ENCODE peak calls at places on chromosomes 3 and 15, in five cellular contexts. X is IMR-90, R is H9, Y is mesendoderm, S is H1. E is an unnamed sample.

GRCh38 chr3:42838571-42838970 is 29.3 kb downstream of the ACKR2 start:
- DNase-seq in X (no peak), R (no peak), Y (no peak), S (no peak), E (no peak)

GRCh38 chr3:119779731-119780383 is 2.0 kb upstream of the NR1I2 start:
- DNase-seq in X (no peak), R (no peak), Y (no peak), S (no peak), E (no peak)

GRCh38 chr15:92591275-92591674 is 64.3 kb downstream of the FAM174B start:
- DNase-seq in X (no peak), R (no peak), Y (no peak), S (no peak), E (no peak)

GRCh38 chr15:80744826-80745225 is 34.3 kb upstream of the CEMIP start:
- DNase-seq in X (peak), R (no peak), Y (no peak), S (no peak), E (no peak)

GRCh38 chr15:38991126-38991525 is 426.5 kb upstream of the RASGRP1 start:
- DNase-seq in X (peak), R (no peak), Y (peak), S (no peak), E (peak)

GRCh38 chr15:89395461-89395875 is 60.8 kb upstream of the POLG start:
- DNase-seq in X (no peak), R (no peak), Y (no peak), S (no peak), E (no peak)

GRCh38 chr3:123652346-123652984 is 67.6 kb upstream of the HACD2 start:
- DNase-seq in X (peak), R (peak), Y (peak), S (peak), E (peak)

GRCh38 chr3:16885588-16885903 is 791 bp downstream of the PLCL2 start:
- DNase-seq in X (no peak), R (no peak), Y (no peak), S (no peak), E (no peak)

GRCh38 chr3:193836918-193837317 is 243.9 kb downstream of the OPA1 start:
- DNase-seq in X (no peak), R (no peak), Y (peak), S (no peak), E (no peak)

GRCh38 chr15:77538011-77538410 is 94.7 kb downstream of the LINGO1 start:
- DNase-seq in X (no peak), R (no peak), Y (no peak), S (no peak), E (no peak)

GRCh38 chr3:147299656-147300055 is 106.7 kb downstream of the ZIC4 start:
- DNase-seq in X (peak), R (no peak), Y (no peak), S (no peak), E (no peak)

GRCh38 chr3:74751775-74752174 is 137.3 kb upstream of the CNTN3 start:
- DNase-seq in X (no peak), R (no peak), Y (no peak), S (no peak), E (no peak)

GRCh38 chr3:177694316-177694715 is 497.0 kb upstream of the TBL1XR1 start:
- DNase-seq in X (peak), R (no peak), Y (no peak), S (no peak), E (no peak)

GRCh38 chr3:42983927-42984326 is 4.8 kb downstream of the GASK1A start:
- DNase-seq in X (no peak), R (no peak), Y (no peak), S (no peak), E (no peak)

GRCh38 chr3:58664611-58665010 is 2.0 kb downstream of the FAM3D start:
- DNase-seq in X (no peak), R (no peak), Y (no peak), S (no peak), E (no peak)

GRCh38 chr3:127791221-127791913 is 30.9 kb downstream of the MGLL start:
- DNase-seq in X (peak), R (peak), Y (peak), S (no peak), E (no peak)

GRCh38 chr3:118400886-118401285 is 633.8 kb downstream of the IGSF11 start:
- DNase-seq in X (no peak), R (no peak), Y (no peak), S (no peak), E (no peak)

GRCh38 chr15:88674661-88675060 is 35.8 kb downstream of the ISG20 start:
- DNase-seq in X (no peak), R (no peak), Y (no peak), S (no peak), E (no peak)

GRCh38 chr3:182083112-182083511 is 371.4 kb downstream of the SOX2 start:
- DNase-seq in X (no peak), R (no peak), Y (no peak), S (no peak), E (no peak)

GRCh38 chr3:177935008-177935407 is 601.2 kb upstream of the KCNMB2 start:
- DNase-seq in X (no peak), R (no peak), Y (peak), S (no peak), E (no peak)

GRCh38 chr15:51497806-51498205 is 124.8 kb downstream of the DMXL2 start:
- DNase-seq in X (no peak), R (no peak), Y (peak), S (no peak), E (no peak)

GRCh38 chr3:69250014-69250413 is 127.6 kb upstream of the LMOD3 start:
- DNase-seq in X (no peak), R (peak), Y (peak), S (no peak), E (peak)

GRCh38 chr3:123084738-123085237 is 18.0 kb downstream of the PDIA5 start:
- DNase-seq in X (peak), R (peak), Y (no peak), S (no peak), E (no peak)

GRCh38 chr15:69648215-69648614 is 195.6 kb downstream of the RPLP1 start:
- DNase-seq in X (no peak), R (peak), Y (peak), S (no peak), E (no peak)

GRCh38 chr3:18964640-18965039 is 183.7 kb upstream of the KCNH8 start:
- DNase-seq in X (no peak), R (no peak), Y (no peak), S (no peak), E (no peak)

GRCh38 chr3:65548848-65549625 is 489.7 kb downstream of the MAGI1 start:
- DNase-seq in X (no peak), R (peak), Y (peak), S (no peak), E (peak)

GRCh38 chr15:80434926-80435720 is 30.9 kb downstream of the ARNT2 start:
- DNase-seq in X (no peak), R (no peak), Y (no peak), S (no peak), E (no peak)

GRCh38 chr15:61681038-61681418 is 379.2 kb downstream of the VPS13C start:
- DNase-seq in X (no peak), R (no peak), Y (peak), S (no peak), E (no peak)

GRCh38 chr3:143751643-143752178 is 96.6 kb downstream of the SLC9A9 start:
- DNase-seq in X (no peak), R (no peak), Y (no peak), S (no peak), E (no peak)

GRCh38 chr15:87582169-87582568 is 674.4 kb downstream of the NTRK3 start:
- DNase-seq in X (no peak), R (no peak), Y (peak), S (no peak), E (no peak)

GRCh38 chr15:96325579-96326331 is 4.7 kb upstream of the NR2F2 start:
- DNase-seq in X (peak), R (no peak), Y (peak), S (no peak), E (no peak)

GRCh38 chr3:57041674-57042073 is 18.8 kb upstream of the SPATA12 start:
- DNase-seq in X (no peak), R (no peak), Y (no peak), S (no peak), E (no peak)

GRCh38 chr15:38560456-38560926 is 4.1 kb downstream of the RASGRP1 start:
- DNase-seq in X (no peak), R (no peak), Y (no peak), S (no peak), E (no peak)

GRCh38 chr3:29143151-29143550 is 137.7 kb upstream of the RBMS3 start:
- DNase-seq in X (no peak), R (no peak), Y (no peak), S (no peak), E (no peak)

GRCh38 chr3:64627042-64627441 is 60.8 kb downstream of the ADAMTS9 start:
- DNase-seq in X (no peak), R (no peak), Y (no peak), S (no peak), E (no peak)

GRCh38 chr3:115836944-115837343 is 213.6 kb downstream of the GAP43 start:
- DNase-seq in X (peak), R (no peak), Y (peak), S (no peak), E (no peak)

GRCh38 chr15:67064607-67065530 is 533 bp upstream of the SMAD3 start:
- DNase-seq in X (no peak), R (peak), Y (peak), S (no peak), E (peak)

GRCh38 chr3:169861871-169862270 is 7.9 kb downstream of the LRRC31 start:
- DNase-seq in X (no peak), R (peak), Y (peak), S (no peak), E (no peak)

GRCh38 chr3:169867584-169868211 is 2.0 kb downstream of the LRRC31 start:
- DNase-seq in X (no peak), R (no peak), Y (no peak), S (no peak), E (no peak)

GRCh38 chr3:169865176-169865800 is 4.4 kb downstream of the LRRC31 start:
- DNase-seq in X (no peak), R (no peak), Y (no peak), S (no peak), E (no peak)

GRCh38 chr3:169863458-169863899 is 6.3 kb downstream of the LRRC31 start:
- DNase-seq in X (peak), R (peak), Y (peak), S (peak), E (peak)

GRCh38 chr3:169864270-169864669 is 5.5 kb downstream of the LRRC31 start:
- DNase-seq in X (no peak), R (no peak), Y (no peak), S (no peak), E (no peak)
- H2AK5ac ChIP-seq in X (no peak), R (no peak), Y (no peak), S (no peak), E (no peak)

DNA sequence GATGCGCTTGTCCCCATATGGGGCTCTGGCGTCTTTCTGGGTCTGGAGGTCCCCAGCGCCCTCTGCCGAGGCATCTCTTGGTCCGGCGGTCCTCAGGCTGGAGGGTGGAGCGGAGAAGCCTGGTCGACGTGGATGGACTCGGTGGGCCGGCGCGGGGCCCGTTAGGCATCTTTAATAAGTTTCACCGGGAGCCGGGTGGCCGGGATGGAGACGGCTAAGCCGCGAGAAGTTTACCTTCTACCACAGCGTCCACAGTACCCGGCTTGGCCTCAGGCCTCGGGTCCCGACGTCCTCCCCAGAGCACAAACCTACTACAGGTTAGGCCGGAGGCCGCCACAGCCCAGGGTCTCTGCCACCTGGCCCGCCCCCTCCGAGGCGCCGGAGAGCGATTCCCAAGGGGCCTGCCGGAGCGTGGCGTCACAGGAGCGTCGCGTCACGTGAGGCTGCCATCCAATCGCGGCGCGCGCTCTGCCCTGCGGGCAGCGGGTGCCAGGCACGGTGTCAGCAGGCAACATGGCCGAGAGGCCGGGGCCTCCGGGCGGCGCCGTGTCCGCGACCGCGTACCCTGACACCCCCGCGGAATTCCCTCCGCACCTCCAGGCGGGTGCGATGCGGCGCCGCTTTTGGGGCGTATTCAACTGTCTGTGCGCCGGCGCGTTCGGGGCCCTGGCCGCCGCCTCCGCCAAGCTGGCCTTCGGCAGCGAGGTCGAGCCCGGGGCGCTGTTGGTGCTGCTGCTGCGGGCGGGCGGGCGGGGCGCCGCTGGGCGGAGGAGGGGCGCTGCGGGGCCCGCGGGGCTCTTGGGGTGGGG is at the start of gene TMEM42:
- DNase-seq in X (peak), R (peak), Y (peak), S (peak), E (peak)
- H2AK5ac ChIP-seq in X (peak), R (no peak), Y (peak), S (no peak), E (no peak)

GRCh38 chr3:138348950-138349739 is 766 bp downstream of the MRAS start:
- DNase-seq in X (peak), R (peak), Y (peak), S (no peak), E (no peak)
- H2AK5ac ChIP-seq in X (peak), R (no peak), Y (no peak), S (no peak), E (peak)

DNA sequence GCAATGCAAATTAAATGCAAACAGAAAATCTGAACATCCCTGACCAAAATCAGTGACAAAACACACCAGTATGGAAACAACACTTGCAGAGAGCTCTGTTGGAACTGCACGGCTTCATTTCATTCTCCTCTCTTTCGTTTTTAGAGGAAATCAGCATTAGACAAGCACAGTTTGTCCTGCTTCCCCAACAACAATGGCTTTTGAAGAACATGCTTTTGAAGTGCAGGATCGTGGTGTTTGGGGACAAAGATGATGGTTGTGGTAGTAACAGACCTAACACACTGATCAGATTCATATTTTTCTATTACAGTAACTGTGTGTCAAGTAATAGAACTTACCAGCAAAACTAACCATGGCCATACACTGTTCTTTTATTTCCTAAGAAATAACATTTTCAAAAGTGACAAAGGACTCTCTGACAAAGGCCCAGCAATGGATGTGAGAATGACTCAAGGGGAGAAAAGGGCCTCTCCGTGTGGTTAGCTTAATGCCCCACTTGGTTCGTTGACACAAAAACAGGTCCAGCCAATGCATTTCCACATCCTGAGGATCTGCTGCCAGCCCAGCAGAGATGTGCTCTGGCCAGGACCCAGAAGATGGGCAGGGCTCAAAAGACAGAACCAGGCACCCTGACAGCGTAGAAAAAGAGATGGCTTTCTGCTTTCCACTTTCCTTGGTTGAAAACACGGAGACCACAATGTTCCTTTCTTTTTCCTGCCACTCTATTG is 84.1 kb downstream of the CCNL1 start:
- DNase-seq in X (no peak), R (no peak), Y (no peak), S (no peak), E (no peak)
- H2AK5ac ChIP-seq in X (no peak), R (no peak), Y (no peak), S (no peak), E (no peak)

E was measured in neuronal stem cell.